ENCODE peak calls at places on chromosomes 2 and 18, in six cellular contexts. B, J, N, L, I and Y are unnamed samples.
A peak's percentile ranks its signal among the peaks of the same experiment; 100 is the strongest.

GRCh38 chr18:8684577-8684976 is 20.8 kb upstream of the MTCL1 start:
- DNase-seq in N (no peak), B (no peak), I (no peak), J (no peak), L (no peak), Y (no peak)

GRCh38 chr2:109247812-109248211 is 118.8 kb downstream of the SH3RF3 start:
- DNase-seq in I (no peak), N (no peak), B (no peak), J (no peak), L (peak; percentile 41), Y (no peak)

GRCh38 chr2:126761981-126762878 is 106.3 kb downstream of the GYPC start:
- DNase-seq in I (peak; percentile 8), N (no peak), B (no peak), J (no peak), L (no peak), Y (no peak)

GRCh38 chr18:47260924-47261701 is 9.7 kb upstream of the SKOR2 start:
- DNase-seq in N (no peak), I (peak; percentile 59), L (no peak), J (no peak), B (no peak), Y (no peak)

GRCh38 chr2:239193925-239194687 is 206.7 kb downstream of the HDAC4 start:
- DNase-seq in N (no peak), L (no peak), B (no peak), J (peak; percentile 18), I (peak; percentile 33), Y (peak; percentile 16)

GRCh38 chr2:218708086-218708485 is 2.5 kb upstream of the TTLL4 start:
- DNase-seq in I (no peak), B (no peak), J (no peak), N (no peak), L (no peak), Y (no peak)

GRCh38 chr18:31954349-31954748 is 11.4 kb upstream of the TRAPPC8 start:
- DNase-seq in I (no peak), B (no peak), J (no peak), L (peak; percentile 19), N (no peak), Y (peak; percentile 35)

GRCh38 chr2:207810200-207810788 is 40.6 kb upstream of the FZD5 start:
- DNase-seq in I (no peak), B (no peak), J (no peak), L (no peak), N (no peak), Y (no peak)

GRCh38 chr2:128487650-128488387 is 169.2 kb upstream of the HS6ST1 start:
- DNase-seq in L (no peak), N (no peak), B (no peak), I (peak; percentile 19), J (no peak), Y (no peak)

GRCh38 chr2:101823347-101823791 is 125.9 kb downstream of the MAP4K4 start:
- DNase-seq in L (peak; percentile 71), I (peak; percentile 64), B (peak; percentile 82), J (peak; percentile 79), N (peak; percentile 30), Y (peak; percentile 81)

GRCh38 chr18:9596843-9597242 is 17.5 kb downstream of the PPP4R1 start:
- DNase-seq in I (no peak), N (no peak), B (no peak), L (no peak), J (no peak), Y (no peak)

GRCh38 chr2:239278361-239278760 is 122.5 kb downstream of the HDAC4 start:
- DNase-seq in I (peak; percentile 12), N (no peak), L (no peak), B (no peak), J (no peak), Y (no peak)

GRCh38 chr2:151810506-151810905 is 17.7 kb downstream of the ARL5A start:
- DNase-seq in N (no peak), B (no peak), J (no peak), I (no peak), L (no peak), Y (no peak)

GRCh38 chr2:65503746-65504145 is 71.3 kb upstream of the SPRED2 start:
- DNase-seq in B (no peak), I (no peak), L (no peak), N (no peak), J (no peak), Y (no peak)

GRCh38 chr18:22977847-22978701 is 44.9 kb downstream of the RBBP8 start:
- DNase-seq in I (no peak), L (peak; percentile 84), N (no peak), J (peak; percentile 93), B (peak; percentile 87), Y (peak; percentile 61)

GRCh38 chr18:61713502-61713901 is 179.3 kb downstream of the RNF152 start:
- DNase-seq in N (no peak), I (no peak), B (no peak), J (no peak), L (no peak), Y (no peak)

GRCh38 chr18:813405-814071 is 1.5 kb upstream of the YES1 start:
- DNase-seq in B (no peak), N (no peak), L (no peak), J (no peak), I (no peak), Y (no peak)

GRCh38 chr2:174606336-174606735 is 8.7 kb upstream of the WIPF1 start:
- DNase-seq in L (peak; percentile 84), J (peak; percentile 95), B (peak; percentile 82), N (no peak), I (no peak), Y (peak; percentile 92)

GRCh38 chr2:136319227-136319626 is 201.3 kb upstream of the CXCR4 start:
- DNase-seq in I (no peak), B (no peak), J (no peak), L (no peak), N (no peak), Y (no peak)

GRCh38 chr2:126866451-126866850 is 32.2 kb upstream of the TEX51 start:
- DNase-seq in L (no peak), I (no peak), B (no peak), J (no peak), N (no peak), Y (no peak)